ENCODE peak calls at places on chromosomes 1 and 21, in five cellular contexts. One of them, this sample, is unnamed.
A peak's percentile ranks its signal among the peaks of the same experiment; 100 is the strongest.

GRCh38 chr1:191634801-191635520 is 523.3 kb upstream of the RGS18 start:
- DNase-seq in K562: peak; percentile 15
- DNase-seq in H1: no peak
- DNase-seq in HCT116: no peak
- DNase-seq in GM12878: no peak
- DNase-seq in this sample: no peak

GRCh38 chr1:7405844-7406500 is 365.1 kb upstream of the VAMP3 start:
- DNase-seq in K562: no peak
- DNase-seq in H1: peak; percentile 29
- DNase-seq in HCT116: no peak
- DNase-seq in GM12878: no peak
- DNase-seq in this sample: no peak

GRCh38 chr1:48019714-48020315 is 22.6 kb upstream of the TRABD2B start:
- DNase-seq in K562: no peak
- DNase-seq in H1: no peak
- DNase-seq in HCT116: no peak
- DNase-seq in GM12878: no peak
- DNase-seq in this sample: no peak

GRCh38 chr1:924619-925323 is 1.0 kb downstream of the SAMD11 start:
- DNase-seq in K562: peak; percentile 54
- DNase-seq in H1: peak; percentile 75
- DNase-seq in HCT116: no peak
- DNase-seq in GM12878: no peak
- DNase-seq in this sample: peak; percentile 15

GRCh38 chr1:6955357-6956154 is 170.3 kb downstream of the CAMTA1 start:
- DNase-seq in K562: no peak
- DNase-seq in H1: no peak
- DNase-seq in HCT116: no peak
- DNase-seq in GM12878: no peak
- DNase-seq in this sample: no peak

GRCh38 chr1:25832336-25833037 is 12.7 kb downstream of the MTFR1L start:
- DNase-seq in K562: no peak
- DNase-seq in H1: no peak
- DNase-seq in HCT116: no peak
- DNase-seq in GM12878: no peak
- DNase-seq in this sample: no peak

GRCh38 chr1:15740833-15741182 is 1.5 kb upstream of the TMEM82 start:
- DNase-seq in K562: no peak
- DNase-seq in H1: no peak
- DNase-seq in HCT116: no peak
- DNase-seq in GM12878: no peak
- DNase-seq in this sample: no peak

GRCh38 chr1:21657456-21658190 is 11.5 kb downstream of the RAP1GAP start:
- DNase-seq in K562: no peak
- DNase-seq in H1: no peak
- DNase-seq in HCT116: no peak
- DNase-seq in GM12878: no peak
- DNase-seq in this sample: no peak

GRCh38 chr21:35084869-35085268 is 35.8 kb upstream of the RUNX1 start:
- DNase-seq in K562: no peak
- DNase-seq in H1: no peak
- DNase-seq in HCT116: no peak
- DNase-seq in GM12878: no peak
- DNase-seq in this sample: peak; percentile 73

GRCh38 chr1:43590389-43590788 is 59.6 kb upstream of the KDM4A start:
- DNase-seq in K562: peak; percentile 20
- DNase-seq in H1: no peak
- DNase-seq in HCT116: no peak
- DNase-seq in GM12878: no peak
- DNase-seq in this sample: no peak

GRCh38 chr1:208475951-208476824 is 232.0 kb upstream of the PLXNA2 start:
- DNase-seq in K562: no peak
- DNase-seq in H1: peak; percentile 50
- DNase-seq in HCT116: no peak
- DNase-seq in GM12878: no peak
- DNase-seq in this sample: peak; percentile 45

GRCh38 chr1:202834771-202835547 is 24.2 kb downstream of the PCAT6 start:
- DNase-seq in K562: peak; percentile 27
- DNase-seq in H1: no peak
- DNase-seq in HCT116: no peak
- DNase-seq in GM12878: no peak
- DNase-seq in this sample: no peak

GRCh38 chr1:150981805-150982712 is at the start of gene ANXA9:
- DNase-seq in K562: peak; percentile 83
- DNase-seq in H1: peak; percentile 66
- DNase-seq in HCT116: no peak
- DNase-seq in GM12878: no peak
- DNase-seq in this sample: no peak

GRCh38 chr1:188517139-188517538 is 1688.4 kb downstream of the PLA2G4A start:
- DNase-seq in K562: no peak
- DNase-seq in H1: no peak
- DNase-seq in HCT116: no peak
- DNase-seq in GM12878: no peak
- DNase-seq in this sample: no peak

GRCh38 chr1:26785611-26786436 is 1.9 kb upstream of the PIGV start:
- DNase-seq in K562: peak; percentile 60
- DNase-seq in H1: no peak
- DNase-seq in HCT116: no peak
- DNase-seq in GM12878: no peak
- DNase-seq in this sample: peak; percentile 76

GRCh38 chr1:2791027-2791760 is 10.3 kb downstream of the TTC34 start:
- DNase-seq in K562: no peak
- DNase-seq in H1: no peak
- DNase-seq in HCT116: no peak
- DNase-seq in GM12878: no peak
- DNase-seq in this sample: no peak

GRCh38 chr1:226498690-226499008 is 49.9 kb upstream of the STUM start:
- DNase-seq in K562: no peak
- DNase-seq in H1: peak; percentile 34
- DNase-seq in HCT116: no peak
- DNase-seq in GM12878: no peak
- DNase-seq in this sample: no peak

GRCh38 chr1:209650454-209650853 is 1.8 kb downstream of the LAMB3 start:
- DNase-seq in K562: no peak
- DNase-seq in H1: no peak
- DNase-seq in HCT116: no peak
- DNase-seq in GM12878: no peak
- DNase-seq in this sample: no peak

GRCh38 chr1:62355095-62355494 is 35.9 kb upstream of the KANK4 start:
- DNase-seq in K562: no peak
- DNase-seq in H1: no peak
- DNase-seq in HCT116: no peak
- DNase-seq in GM12878: no peak
- DNase-seq in this sample: no peak

GRCh38 chr1:15262003-15262377 is 15.0 kb downstream of the FHAD1 start:
- DNase-seq in K562: no peak
- DNase-seq in H1: no peak
- DNase-seq in HCT116: no peak
- DNase-seq in GM12878: no peak
- DNase-seq in this sample: no peak

GRCh38 chr1:77796695-77797405 is 17.4 kb downstream of the MIGA1 start:
- DNase-seq in K562: peak; percentile 12
- DNase-seq in H1: no peak
- DNase-seq in HCT116: no peak
- DNase-seq in GM12878: no peak
- DNase-seq in this sample: peak; percentile 92

GRCh38 chr21:32383812-32384211 is 9.0 kb downstream of the URB1 start:
- DNase-seq in K562: no peak
- DNase-seq in H1: no peak
- DNase-seq in HCT116: no peak
- DNase-seq in GM12878: no peak
- DNase-seq in this sample: no peak

GRCh38 chr1:112507896-112508241 is 896 bp upstream of the WNT2B start:
- DNase-seq in K562: peak; percentile 17
- DNase-seq in H1: peak; percentile 84
- DNase-seq in HCT116: no peak
- DNase-seq in GM12878: no peak
- DNase-seq in this sample: no peak

GRCh38 chr1:99465176-99465900 is 180.6 kb upstream of the PALMD start:
- DNase-seq in K562: no peak
- DNase-seq in H1: no peak
- DNase-seq in HCT116: no peak
- DNase-seq in GM12878: no peak
- DNase-seq in this sample: no peak

GRCh38 chr1:150562384-150563339 is 13.5 kb downstream of the ADAMTSL4 start:
- DNase-seq in K562: peak; percentile 53
- DNase-seq in H1: no peak
- DNase-seq in HCT116: no peak
- DNase-seq in GM12878: peak; percentile 97
- DNase-seq in this sample: peak; percentile 35

GRCh38 chr21:42681296-42682206 is 28.1 kb downstream of the PDE9A start:
- DNase-seq in K562: no peak
- DNase-seq in H1: no peak
- DNase-seq in HCT116: no peak
- DNase-seq in GM12878: no peak
- DNase-seq in this sample: no peak

DNA sequence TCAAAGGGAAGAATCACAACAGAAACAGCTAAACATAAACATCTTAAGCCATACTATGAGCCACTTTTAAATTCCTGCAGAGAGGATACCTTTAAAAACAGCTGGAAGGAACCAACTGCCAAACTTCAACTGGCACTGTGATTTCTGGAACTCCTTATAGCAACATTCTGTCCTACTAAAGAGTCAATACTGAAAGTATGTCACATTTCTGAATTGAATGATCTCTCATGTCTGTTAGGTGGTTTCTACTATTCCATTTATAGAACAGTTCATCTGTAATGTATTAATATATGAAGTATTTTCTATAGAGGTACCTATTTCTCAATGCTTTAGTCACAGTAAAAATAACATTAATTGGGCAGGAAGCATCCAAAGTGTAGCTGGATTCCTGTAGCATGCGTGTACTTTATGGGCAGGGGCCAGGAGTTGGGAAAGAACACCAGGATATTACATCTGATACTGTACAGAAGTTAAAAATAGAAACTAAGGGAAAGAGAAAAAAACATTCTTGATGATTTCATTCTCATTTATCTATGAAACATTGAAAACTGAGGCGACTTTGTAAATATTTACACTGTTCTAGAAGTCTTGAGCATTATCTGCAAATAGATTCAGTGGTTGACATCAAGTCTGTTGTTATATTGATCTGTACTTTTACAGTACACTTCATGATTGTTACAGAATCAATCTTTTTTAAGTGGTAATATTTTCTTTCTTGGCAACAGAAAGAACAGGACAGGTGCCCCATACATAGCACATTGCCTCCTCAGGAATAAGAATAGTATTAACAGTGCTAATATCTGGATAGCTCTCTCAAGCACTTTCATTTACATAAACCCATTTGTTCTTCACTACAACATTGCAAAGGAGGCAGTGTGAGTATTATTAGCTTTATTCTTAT is 6.1 kb upstream of the ZNF281 start:
- DNase-seq in K562: no peak
- DNase-seq in H1: no peak
- DNase-seq in HCT116: peak; percentile 82
- DNase-seq in GM12878: no peak
- DNase-seq in this sample: peak; percentile 94
- H3K9ac ChIP-seq in K562: no peak overlapping the region
- H3K9ac ChIP-seq in H1: no peak overlapping the region
- H3K9ac ChIP-seq in HCT116: peak overlapping the region; percentile 62
- H3K9ac ChIP-seq in GM12878: no peak overlapping the region
- H3K9ac ChIP-seq in this sample: peak overlapping the region; percentile 94

GRCh38 chr1:61290525-61290924 is 208.2 kb downstream of the NFIA start:
- DNase-seq in K562: no peak
- DNase-seq in H1: no peak
- DNase-seq in HCT116: no peak
- DNase-seq in GM12878: no peak
- DNase-seq in this sample: no peak

GRCh38 chr1:61295818-61296537 is 213.6 kb downstream of the NFIA start:
- DNase-seq in K562: no peak
- DNase-seq in H1: no peak
- DNase-seq in HCT116: no peak
- DNase-seq in GM12878: no peak
- DNase-seq in this sample: no peak

GRCh38 chr1:61293197-61293596 is 210.8 kb downstream of the NFIA start:
- DNase-seq in K562: no peak
- DNase-seq in H1: no peak
- DNase-seq in HCT116: no peak
- DNase-seq in GM12878: no peak
- DNase-seq in this sample: no peak

GRCh38 chr1:61294828-61295428 is 212.6 kb downstream of the NFIA start:
- DNase-seq in K562: no peak
- DNase-seq in H1: no peak
- DNase-seq in HCT116: no peak
- DNase-seq in GM12878: no peak
- DNase-seq in this sample: no peak

DNA sequence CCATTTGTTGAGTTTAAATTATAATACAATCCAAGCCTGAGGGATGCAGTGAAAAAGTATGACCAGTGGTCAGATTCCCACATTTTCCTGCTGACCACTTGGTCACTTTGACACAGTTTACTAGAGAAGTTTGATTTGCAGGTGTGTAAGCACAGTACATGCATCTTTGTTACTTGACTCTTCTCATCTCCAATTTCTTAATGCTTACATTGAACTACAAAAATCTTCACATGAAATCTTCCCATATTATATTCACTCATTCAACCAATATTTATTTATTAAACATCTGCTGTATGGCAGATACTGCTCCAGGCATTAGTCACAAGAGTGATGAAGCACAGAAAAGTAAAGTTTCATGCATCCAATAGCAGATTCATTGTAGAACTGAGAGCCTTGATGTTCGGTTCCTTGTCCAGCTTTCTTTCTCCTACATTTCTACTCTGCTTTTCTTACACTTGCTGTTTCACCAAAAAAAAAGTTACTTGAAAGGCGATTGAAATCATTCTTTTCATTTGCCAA is 211.7 kb downstream of the NFIA start:
- DNase-seq in K562: no peak
- DNase-seq in H1: no peak
- DNase-seq in HCT116: no peak
- DNase-seq in GM12878: no peak
- DNase-seq in this sample: no peak
- TF ChIP-seq MAX in K562: no peak
- TF ChIP-seq MAX in H1: no peak
- TF ChIP-seq MAX in HCT116: no peak
- TF ChIP-seq MAX in GM12878: no peak
- TF ChIP-seq MAX in this sample: no peak

GRCh38 chr1:116373451-116374339 is 651 bp downstream of the ATP1A1 start:
- DNase-seq in K562: peak; percentile 77
- DNase-seq in H1: peak; percentile 79
- DNase-seq in HCT116: no peak
- DNase-seq in GM12878: no peak
- DNase-seq in this sample: peak; percentile 59
- TF ChIP-seq POLR2A in K562: no peak
- TF ChIP-seq POLR2A in H1: peak; percentile 12
- TF ChIP-seq POLR2A in HCT116: no peak
- TF ChIP-seq POLR2A in GM12878: peak; percentile 30
- TF ChIP-seq POLR2A in this sample: no peak

DNA sequence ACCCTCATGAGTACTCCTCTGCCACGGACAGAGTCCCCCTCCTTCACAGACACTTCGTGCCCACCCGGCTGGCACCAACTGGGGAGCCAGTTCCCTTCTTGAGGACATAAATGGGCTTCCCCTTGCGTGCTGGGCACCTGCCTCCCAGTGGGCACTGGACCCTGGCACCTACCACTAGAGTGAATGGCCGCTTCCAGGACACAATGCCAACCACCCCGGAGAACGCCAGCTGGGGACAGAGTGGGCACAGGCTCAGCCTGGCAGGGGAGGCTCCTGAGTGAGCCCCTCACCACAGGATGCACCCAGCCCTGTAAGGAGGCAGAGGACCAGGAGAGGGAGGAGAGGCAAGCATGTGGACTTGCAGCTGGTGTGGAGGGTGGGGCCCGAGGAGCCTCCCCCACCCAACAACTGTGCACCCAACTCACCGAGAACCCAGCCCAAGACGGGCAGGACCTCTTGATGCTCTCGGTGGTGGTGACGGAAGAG is 1.0 kb downstream of the ENTREP3 start:
- DNase-seq in K562: no peak
- DNase-seq in H1: no peak
- DNase-seq in HCT116: no peak
- DNase-seq in GM12878: no peak
- DNase-seq in this sample: no peak
- H3K9ac ChIP-seq in K562: peak overlapping the region; percentile 75
- H3K9ac ChIP-seq in H1: no peak overlapping the region
- H3K9ac ChIP-seq in HCT116: peak overlapping the region; percentile 81
- H3K9ac ChIP-seq in GM12878: peak overlapping the region; percentile 24
- H3K9ac ChIP-seq in this sample: peak overlapping the region; percentile 77

This sample was measured in endothelial cell of umbilical vein.